ENCODE peak calls at places on chromosome 17, in eight cellular contexts. Q, B, C, L, O, F, I and Z are unnamed samples.

GRCh38 chr17:31413871-31414589 is 22.6 kb downstream of the RAB11FIP4 start:
- DNase-seq in I (no peak), F (no peak), Q (peak), L (no peak), B (peak), O (peak), C (peak), Z (no peak)

GRCh38 chr17:78605429-78605828 is 28.2 kb upstream of the DNAH17 start:
- DNase-seq in L (no peak), Q (no peak), O (no peak), B (no peak), C (no peak), I (no peak), F (no peak), Z (no peak)

GRCh38 chr17:17845046-17845775 is 8.4 kb upstream of the SREBF1 start:
- DNase-seq in O (no peak), Q (no peak), I (no peak), B (no peak), F (no peak), C (no peak), L (no peak), Z (no peak)

GRCh38 chr17:41751288-41751687 is 16.8 kb upstream of the HAP1 start:
- DNase-seq in F (no peak), B (no peak), C (no peak), Q (no peak), I (no peak), L (no peak), O (no peak), Z (no peak)

GRCh38 chr17:35433075-35433894 is 985 bp upstream of the SLFN12 start:
- DNase-seq in C (peak), B (peak), L (no peak), F (no peak), Q (peak), O (peak), I (peak), Z (peak)

GRCh38 chr17:1865252-1866037 is 35.6 kb downstream of the RPA1 start:
- DNase-seq in F (peak), L (no peak), B (no peak), Q (peak), O (no peak), C (peak), I (peak), Z (no peak)

GRCh38 chr17:2179615-2180295 is 123.8 kb downstream of the SMG6 start:
- DNase-seq in I (peak), O (no peak), L (peak), F (no peak), Q (peak), C (peak), B (peak), Z (no peak)

GRCh38 chr17:2034157-2034556 is 4.2 kb downstream of the DPH1 start:
- DNase-seq in O (no peak), Q (no peak), I (no peak), F (peak), B (no peak), L (no peak), C (peak), Z (no peak)

GRCh38 chr17:65930140-65930715 is 261.7 kb downstream of the CEP112 start:
- DNase-seq in Q (no peak), I (no peak), O (peak), B (no peak), F (no peak), C (peak), L (no peak), Z (no peak)

GRCh38 chr17:44424828-44425463 is 35.5 kb upstream of the ITGA2B start:
- DNase-seq in L (no peak), C (no peak), I (no peak), Q (no peak), O (no peak), F (no peak), B (no peak), Z (no peak)
- H3K4me3 ChIP-seq in L (no peak), C (no peak), I (no peak), Q (no peak), O (no peak), F (no peak), B (no peak), Z (no peak)

GRCh38 chr17:8857919-8858318 is 9.6 kb downstream of the PIK3R6 start:
- DNase-seq in O (peak), I (peak), L (no peak), F (peak), Q (peak), B (no peak), C (peak), Z (no peak)
- H3K4me3 ChIP-seq in O (no peak), I (no peak), L (no peak), F (peak), Q (no peak), B (no peak), C (no peak), Z (peak)

GRCh38 chr17:3512512-3513171 is 36.8 kb downstream of the ASPA start:
- DNase-seq in C (peak), B (peak), O (peak), Q (peak), F (no peak), I (peak), L (peak), Z (no peak)
- H3K4me3 ChIP-seq in C (no peak), B (no peak), O (no peak), Q (peak), F (no peak), I (no peak), L (peak), Z (no peak)

GRCh38 chr17:32875230-32875903 is 1.6 kb downstream of the MYO1D start:
- DNase-seq in C (no peak), B (no peak), L (no peak), I (no peak), F (no peak), Q (no peak), O (no peak), Z (no peak)
- H3K4me3 ChIP-seq in C (peak), B (no peak), L (peak), I (peak), F (no peak), Q (no peak), O (no peak), Z (no peak)

GRCh38 chr17:77087650-77088454 is 52.9 kb upstream of the SEC14L1 start:
- DNase-seq in O (no peak), F (no peak), I (no peak), L (no peak), Q (no peak), B (no peak), C (no peak), Z (no peak)
- H3K4me3 ChIP-seq in O (peak), F (peak), I (peak), L (peak), Q (peak), B (peak), C (peak), Z (peak)

DNA sequence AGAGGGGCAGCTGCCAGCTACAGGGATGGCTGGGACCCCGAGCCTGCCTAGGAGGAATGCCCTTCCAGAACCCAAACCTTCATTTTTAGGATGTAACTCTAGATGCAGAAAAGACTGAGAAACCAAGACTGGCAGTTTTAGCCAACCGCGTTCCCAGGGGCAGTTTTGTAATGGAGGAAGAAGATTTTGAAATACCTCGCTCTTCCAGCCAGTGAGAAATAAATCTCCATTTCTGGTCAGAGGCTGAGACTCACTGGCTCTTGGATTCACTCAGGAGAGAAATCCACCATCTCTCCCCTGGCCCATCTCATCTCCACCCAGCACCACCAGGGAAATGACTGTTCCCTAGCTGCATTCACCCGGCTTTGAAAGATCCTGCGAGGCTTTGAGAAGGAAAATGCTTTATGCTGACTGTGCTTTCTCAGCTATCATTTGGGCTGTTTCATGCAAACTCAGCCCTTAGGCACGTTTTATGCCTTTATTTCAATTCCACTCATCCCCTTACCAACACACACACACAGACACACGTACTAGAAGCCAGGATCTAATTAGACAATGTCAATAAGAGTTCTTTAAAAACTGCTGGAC is 185.2 kb downstream of the SOX9 start:
- DNase-seq in Q (peak), L (peak), B (no peak), O (no peak), C (peak), I (no peak), F (no peak), Z (peak)
- H3K4me3 ChIP-seq in Q (no peak), L (no peak), B (no peak), O (no peak), C (no peak), I (no peak), F (no peak), Z (no peak)

GRCh38 chr17:21318439-21318838 is 33.9 kb downstream of the MAP2K3 start:
- DNase-seq in O (no peak), L (no peak), C (no peak), F (no peak), I (no peak), B (peak), Q (no peak), Z (no peak)
- H3K4me3 ChIP-seq in O (no peak), L (no peak), C (no peak), F (no peak), I (no peak), B (no peak), Q (no peak), Z (no peak)

DNA sequence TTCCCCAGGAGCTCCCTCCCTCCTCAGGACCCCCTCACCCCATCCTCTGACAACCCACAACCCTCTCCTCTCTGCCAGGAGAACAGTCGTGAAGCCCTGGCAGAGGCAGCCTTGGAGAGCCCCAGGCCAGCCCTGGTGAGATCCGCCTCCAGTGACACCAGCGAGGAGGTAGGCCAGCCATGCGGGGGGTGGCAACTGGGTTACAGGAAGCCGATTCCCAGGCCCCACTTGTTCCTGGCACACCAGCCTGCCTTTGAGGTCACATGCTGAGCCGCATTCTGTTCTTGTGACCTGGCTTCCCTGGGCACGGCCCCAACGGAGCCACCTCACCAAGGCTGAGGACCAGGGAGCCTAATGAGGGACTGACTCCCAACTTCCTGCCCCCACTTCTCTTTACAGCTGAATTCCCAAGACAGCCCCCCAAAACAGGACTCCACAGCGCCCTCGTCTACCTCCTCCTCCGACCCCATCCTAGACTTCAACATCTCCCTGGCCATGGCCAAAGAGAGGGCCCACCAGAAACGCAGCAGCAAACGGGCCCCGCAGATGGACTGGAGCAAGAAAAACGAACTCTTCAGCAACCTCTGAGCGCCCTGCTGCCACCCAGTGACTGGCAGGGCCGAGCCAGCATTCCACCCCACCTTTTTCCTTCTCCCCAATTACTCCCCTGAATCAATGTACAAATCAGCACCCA is 7.9 kb downstream of the NAT9 start:
- DNase-seq in C (peak), F (no peak), I (peak), Q (no peak), O (no peak), B (peak), L (no peak), Z (no peak)
- H3K4me3 ChIP-seq in C (no peak), F (no peak), I (no peak), Q (no peak), O (no peak), B (no peak), L (no peak), Z (no peak)